ENCODE peak calls at places on chromosomes 4 and X, in eight cellular contexts. F, H, Q, E, R, K, M and W are unnamed samples.

GRCh38 chr4:88843067-88843723 is 145.6 kb upstream of the NAP1L5 start:
- DNase-seq in M (no peak), R (no peak), F (no peak), Q (no peak), E (no peak), H (no peak), K (no peak), W (no peak)

GRCh38 chr4:103634236-103634635 is 85.5 kb downstream of the TACR3 start:
- DNase-seq in K (no peak), R (no peak), H (no peak), F (no peak), M (peak), Q (no peak), E (no peak), W (no peak)

GRCh38 chr4:95508421-95508820 is 40.4 kb downstream of the UNC5C start:
- DNase-seq in M (peak), E (no peak), H (no peak), F (no peak), Q (no peak), K (no peak), R (no peak), W (peak)

GRCh38 chr4:157048248-157048647 is 27.7 kb upstream of the GLRB start:
- DNase-seq in M (peak), F (peak), K (no peak), R (no peak), H (no peak), Q (peak), E (no peak), W (peak)

GRCh38 chrX:101029665-101030064 is 22.2 kb downstream of the TRMT2B start:
- DNase-seq in E (no peak), M (no peak), F (no peak), R (no peak), H (no peak), Q (no peak), K (no peak), W (no peak)

GRCh38 chr4:29553842-29554241 is 1166.3 kb upstream of the PCDH7 start:
- DNase-seq in F (no peak), E (no peak), H (no peak), M (peak), Q (no peak), R (no peak), K (no peak), W (peak)

GRCh38 chrX:23012162-23012561 is 12.4 kb downstream of the DDX53 start:
- DNase-seq in H (no peak), K (no peak), M (no peak), E (no peak), F (no peak), R (no peak), Q (no peak), W (no peak)

GRCh38 chrX:23504540-23504884 is 162.8 kb upstream of the PRDX4 start:
- DNase-seq in M (no peak), F (no peak), E (no peak), R (no peak), K (no peak), Q (no peak), H (no peak), W (no peak)

GRCh38 chrX:65644621-65645287 is 22.7 kb upstream of the MSN start:
- DNase-seq in E (peak), K (peak), H (peak), R (peak), Q (peak), F (peak), M (peak), W (peak)

GRCh38 chrX:96682516-96682915 is 2.1 kb upstream of the DIAPH2 start:
- DNase-seq in H (no peak), Q (no peak), K (no peak), R (no peak), E (no peak), F (no peak), M (no peak), W (no peak)

GRCh38 chrX:151505796-151506195 is 57.7 kb upstream of the PASD1 start:
- DNase-seq in Q (no peak), R (peak), E (peak), K (no peak), H (peak), F (no peak), M (peak), W (no peak)

GRCh38 chr4:40329805-40330204 is 5.3 kb upstream of the CHRNA9 start:
- DNase-seq in M (no peak), H (no peak), Q (no peak), F (no peak), K (no peak), R (no peak), E (no peak), W (no peak)

GRCh38 chr4:186294160-186294559 is 28.2 kb downstream of the F11 start:
- DNase-seq in M (no peak), Q (no peak), H (no peak), E (no peak), R (no peak), K (no peak), F (no peak), W (no peak)

GRCh38 chrX:54193085-54193484 is 10.0 kb upstream of the FAM120C start:
- DNase-seq in E (no peak), R (no peak), Q (no peak), F (no peak), H (no peak), K (no peak), M (no peak), W (no peak)

GRCh38 chrX:38868941-38869378 is 67.7 kb downstream of the MID1IP1 start:
- DNase-seq in R (peak), K (no peak), M (peak), H (no peak), F (peak), E (no peak), Q (peak), W (peak)

GRCh38 chr4:23728393-23728792 is 161.5 kb downstream of the PPARGC1A start:
- DNase-seq in H (peak), M (peak), R (no peak), K (no peak), F (no peak), E (peak), Q (no peak), W (peak)

GRCh38 chr4:128286474-128287158 is 997 bp downstream of the PGRMC2 start:
- DNase-seq in K (no peak), E (peak), F (no peak), Q (no peak), R (no peak), M (peak), H (peak), W (peak)

GRCh38 chrX:8273451-8273894 is 102.4 kb upstream of the VCX2 start:
- DNase-seq in E (no peak), K (no peak), F (no peak), Q (no peak), M (no peak), H (no peak), R (no peak), W (peak)

GRCh38 chrX:106437407-106437806 is 174.4 kb upstream of the RADX start:
- DNase-seq in K (no peak), Q (no peak), M (no peak), E (no peak), H (no peak), F (no peak), R (no peak), W (no peak)